ENCODE peak calls at places on chromosomes 2 and 18, in five cellular contexts. W is PC-9, H is cardiac muscle cell, M is left lung, E is A549. T is an unnamed sample.

GRCh38 chr2:33552758-33553461 is 46.2 kb downstream of the FAM98A start:
- DNase-seq in W (no peak), H (no peak), M (no peak), E (peak), T (no peak)

GRCh38 chr2:21067863-21068537 is 24.1 kb upstream of the APOB start:
- DNase-seq in W (no peak), H (no peak), M (no peak), E (no peak), T (no peak)

GRCh38 chr18:79396431-79397287 is 929 bp downstream of the NFATC1 start:
- DNase-seq in W (no peak), H (peak), M (peak), E (peak), T (no peak)

GRCh38 chr2:237202288-237203030 is 116.8 kb downstream of the COPS8 start:
- DNase-seq in W (no peak), H (no peak), M (no peak), E (no peak), T (no peak)

GRCh38 chr2:44753552-44754285 is 187.8 kb upstream of the SIX3 start:
- DNase-seq in W (no peak), H (no peak), M (no peak), E (no peak), T (no peak)

GRCh38 chr2:73291093-73291460 is 2.3 kb downstream of the EGR4 start:
- DNase-seq in W (no peak), H (peak), M (peak), E (peak), T (no peak)

GRCh38 chr2:239009001-239009961 is 161.4 kb downstream of the TWIST2 start:
- DNase-seq in W (no peak), H (no peak), M (no peak), E (no peak), T (no peak)

GRCh38 chr2:112794841-112795240 is 10.5 kb upstream of the IL1A start:
- DNase-seq in W (peak), H (no peak), M (no peak), E (no peak), T (no peak)

GRCh38 chr2:48315847-48316194 is 214.1 kb upstream of the STON1 start:
- DNase-seq in W (peak), H (peak), M (no peak), E (peak), T (no peak)

GRCh38 chr18:48828713-48829442 is 121.9 kb downstream of the SMAD7 start:
- DNase-seq in W (no peak), H (peak), M (no peak), E (no peak), T (no peak)

GRCh38 chr2:64204716-64205115 is 60.5 kb upstream of the PELI1 start:
- DNase-seq in W (no peak), H (no peak), M (no peak), E (no peak), T (no peak)

GRCh38 chr18:33802955-33803354 is 224.9 kb downstream of the ASXL3 start:
- DNase-seq in W (no peak), H (no peak), M (no peak), E (no peak), T (peak)

GRCh38 chr18:59228361-59228760 is 8.4 kb downstream of the GRP start:
- DNase-seq in W (no peak), H (no peak), M (no peak), E (no peak), T (no peak)

GRCh38 chr2:196566969-196567666 is 72.4 kb upstream of the CCDC150 start:
- DNase-seq in W (no peak), H (no peak), M (no peak), E (no peak), T (no peak)

GRCh38 chr18:7524786-7525185 is 42.3 kb upstream of the PTPRM start:
- DNase-seq in W (no peak), H (no peak), M (no peak), E (no peak), T (no peak)

GRCh38 chr18:78293516-78293915 is 686.1 kb upstream of the SALL3 start:
- DNase-seq in W (no peak), H (peak), M (no peak), E (no peak), T (no peak)

GRCh38 chr2:8643238-8643995 is 38.4 kb upstream of the ID2 start:
- DNase-seq in W (no peak), H (no peak), M (no peak), E (no peak), T (no peak)

GRCh38 chr2:152468832-152469692 is 134.1 kb downstream of the FMNL2 start:
- DNase-seq in W (no peak), H (no peak), M (no peak), E (peak), T (no peak)

GRCh38 chr2:217837530-217837929 is 165.3 kb downstream of the TNS1 start:
- DNase-seq in W (no peak), H (no peak), M (no peak), E (no peak), T (no peak)

GRCh38 chr2:60517441-60517840 is 36.0 kb downstream of the BCL11A start:
- DNase-seq in W (no peak), H (no peak), M (no peak), E (no peak), T (no peak)

GRCh38 chr18:34936772-34937171 is 104.4 kb upstream of the MAPRE2 start:
- DNase-seq in W (no peak), H (no peak), M (no peak), E (no peak), T (no peak)

GRCh38 chr2:96868555-96869280 is 1.2 kb downstream of the SEMA4C start:
- DNase-seq in W (peak), H (peak), M (peak), E (peak), T (no peak)

GRCh38 chr2:21256006-21256405 is 132.2 kb downstream of the TDRD15 start:
- DNase-seq in W (no peak), H (no peak), M (no peak), E (peak), T (peak)

GRCh38 chr2:157236404-157236803 is 21.1 kb upstream of the GALNT5 start:
- DNase-seq in W (no peak), H (no peak), M (no peak), E (no peak), T (peak)

GRCh38 chr2:236607471-236608307 is 38.1 kb downstream of the ACKR3 start:
- DNase-seq in W (peak), H (no peak), M (no peak), E (peak), T (peak)

GRCh38 chr2:231674587-231675334 is 33.6 kb upstream of the PTMA start:
- DNase-seq in W (peak), H (peak), M (peak), E (peak), T (no peak)

GRCh38 chr2:193502363-193503035 is 1307.8 kb upstream of the TMEFF2 start:
- DNase-seq in W (no peak), H (no peak), M (no peak), E (no peak), T (no peak)

GRCh38 chr2:34241905-34242740 is 643.0 kb upstream of the FAM98A start:
- DNase-seq in W (no peak), H (no peak), M (no peak), E (no peak), T (no peak)

GRCh38 chr18:48949606-48950535 is 894 bp downstream of the SMAD7 start:
- DNase-seq in W (peak), H (no peak), M (peak), E (peak), T (no peak)

GRCh38 chr18:30652377-30652776 is 390.2 kb downstream of the DSC3 start:
- DNase-seq in W (no peak), H (peak), M (no peak), E (no peak), T (no peak)

DNA sequence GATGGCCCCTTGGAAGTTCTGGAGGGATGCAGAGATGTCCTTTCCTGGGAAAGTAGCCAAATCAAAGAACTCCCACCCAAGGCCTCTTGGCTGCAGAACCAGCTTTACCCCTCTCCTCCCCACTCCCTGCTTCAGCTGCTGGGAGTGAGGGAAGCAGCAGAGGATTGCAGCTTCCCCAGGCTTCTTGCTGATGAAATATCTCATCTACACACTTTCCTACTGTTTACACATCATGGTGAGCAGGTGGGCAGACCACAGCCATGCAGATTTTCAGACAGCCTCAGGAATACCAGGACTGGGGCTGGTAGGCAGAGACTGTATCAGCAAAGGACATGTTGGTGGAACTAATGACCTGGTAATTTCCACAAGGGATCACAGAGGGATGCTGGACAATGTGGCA is 32.6 kb downstream of the TMEM17 start:
- DNase-seq in W (no peak), H (no peak), M (no peak), E (no peak), T (no peak)
- H3K27ac ChIP-seq in W (no peak), H (no peak), M (no peak), E (no peak), T (no peak)

GRCh38 chr18:54828986-54829385 is 709 bp downstream of the RAB27B start:
- DNase-seq in W (no peak), H (no peak), M (no peak), E (no peak), T (no peak)
- H3K27ac ChIP-seq in W (peak), H (no peak), M (peak), E (peak), T (peak)

GRCh38 chr18:6255121-6255742 is 159.5 kb downstream of the L3MBTL4 start:
- DNase-seq in W (no peak), H (peak), M (no peak), E (no peak), T (no peak)

GRCh38 chr18:6257950-6258349 is 156.8 kb downstream of the L3MBTL4 start:
- DNase-seq in W (no peak), H (no peak), M (no peak), E (no peak), T (no peak)

GRCh38 chr18:6261938-6262337 is 152.8 kb downstream of the L3MBTL4 start:
- DNase-seq in W (no peak), H (no peak), M (no peak), E (no peak), T (no peak)

GRCh38 chr18:6251084-6251483 is 163.6 kb downstream of the L3MBTL4 start:
- DNase-seq in W (no peak), H (no peak), M (no peak), E (no peak), T (no peak)

GRCh38 chr18:6256521-6256920 is 158.2 kb downstream of the L3MBTL4 start:
- DNase-seq in W (no peak), H (no peak), M (no peak), E (no peak), T (no peak)
- H3K27ac ChIP-seq in W (no peak), H (no peak), M (no peak), E (no peak), T (no peak)

GRCh38 chr2:50125230-50125629 is 906.7 kb downstream of the NRXN1 start:
- DNase-seq in W (no peak), H (no peak), M (no peak), E (no peak), T (no peak)

GRCh38 chr2:50126845-50127244 is 905.1 kb downstream of the NRXN1 start:
- DNase-seq in W (no peak), H (no peak), M (no peak), E (no peak), T (peak)

GRCh38 chr2:50126077-50126476 is 905.9 kb downstream of the NRXN1 start:
- DNase-seq in W (no peak), H (no peak), M (no peak), E (no peak), T (no peak)
- H3K27ac ChIP-seq in W (no peak), H (no peak), M (no peak), E (no peak), T (no peak)

T was measured in epithelial cell of prostate.